ENCODE peak calls at places on chromosome 1, in five cellular contexts. V is GM12878, Q is endothelial cell of umbilical vein, B is HCT116, M is H1. R is an unnamed sample.

GRCh38 chr1:24714859-24715520 is 30.3 kb upstream of the CLIC4 start:
- DNase-seq in V (no peak), Q (no peak), B (no peak), M (no peak), R (peak)

GRCh38 chr1:60672435-60672834 is 409.9 kb upstream of the NFIA start:
- DNase-seq in V (no peak), Q (no peak), B (no peak), M (no peak), R (no peak)

GRCh38 chr1:22808846-22809501 is 98.3 kb downstream of the EPHB2 start:
- DNase-seq in V (no peak), Q (no peak), B (no peak), M (no peak), R (peak)

GRCh38 chr1:46302091-46303037 is 1.1 kb downstream of the LRRC41 start:
- DNase-seq in V (no peak), Q (peak), B (no peak), M (peak), R (peak)

GRCh38 chr1:209651148-209651547 is 1.1 kb downstream of the LAMB3 start:
- DNase-seq in V (no peak), Q (peak), B (peak), M (no peak), R (peak)

GRCh38 chr1:36658838-36659237 is 176.1 kb upstream of the CSF3R start:
- DNase-seq in V (no peak), Q (no peak), B (no peak), M (no peak), R (no peak)

GRCh38 chr1:94045465-94046056 is 75.4 kb downstream of the ABCA4 start:
- DNase-seq in V (no peak), Q (peak), B (peak), M (peak), R (peak)

GRCh38 chr1:62429581-62429980 is 7.3 kb upstream of the USP1 start:
- DNase-seq in V (no peak), Q (no peak), B (no peak), M (no peak), R (no peak)

GRCh38 chr1:55212349-55213028 is 2.7 kb downstream of the USP24 start:
- DNase-seq in V (no peak), Q (no peak), B (no peak), M (no peak), R (no peak)

GRCh38 chr1:94873520-94874351 is 53.2 kb downstream of the CNN3 start:
- DNase-seq in V (no peak), Q (no peak), B (no peak), M (no peak), R (peak)

GRCh38 chr1:31013187-31013864 is 52.2 kb downstream of the PUM1 start:
- DNase-seq in V (no peak), Q (peak), B (no peak), M (no peak), R (peak)

GRCh38 chr1:206723500-206724472 is 39.1 kb downstream of the MAPKAPK2 start:
- DNase-seq in V (no peak), Q (no peak), B (no peak), M (no peak), R (peak)

GRCh38 chr1:2571348-2571747 is 15.2 kb downstream of the TNFRSF14 start:
- DNase-seq in V (no peak), Q (no peak), B (no peak), M (no peak), R (no peak)

GRCh38 chr1:231899713-231900112 is 273.1 kb downstream of the DISC1 start:
- DNase-seq in V (no peak), Q (no peak), B (no peak), M (no peak), R (no peak)
- TF ChIP-seq POLR2A in V (no peak), Q (no peak), B (no peak), M (no peak), R (no peak)

GRCh38 chr1:91876040-91876470 is 9.9 kb downstream of the TGFBR3 start:
- DNase-seq in V (peak), Q (no peak), B (no peak), M (no peak), R (no peak)

GRCh38 chr1:91871994-91872393 is 14.0 kb downstream of the TGFBR3 start:
- DNase-seq in V (no peak), Q (peak), B (no peak), M (no peak), R (peak)

GRCh38 chr1:91870322-91870721 is 15.6 kb downstream of the TGFBR3 start:
- DNase-seq in V (no peak), Q (no peak), B (no peak), M (no peak), R (no peak)

GRCh38 chr1:91874167-91874566 is 11.8 kb downstream of the TGFBR3 start:
- DNase-seq in V (no peak), Q (no peak), B (no peak), M (no peak), R (no peak)

GRCh38 chr1:91872560-91873081 is 13.3 kb downstream of the TGFBR3 start:
- DNase-seq in V (no peak), Q (no peak), B (no peak), M (no peak), R (no peak)
- H2AFZ ChIP-seq in V (no peak), Q (no peak), B (no peak), M (peak), R (no peak)

DNA sequence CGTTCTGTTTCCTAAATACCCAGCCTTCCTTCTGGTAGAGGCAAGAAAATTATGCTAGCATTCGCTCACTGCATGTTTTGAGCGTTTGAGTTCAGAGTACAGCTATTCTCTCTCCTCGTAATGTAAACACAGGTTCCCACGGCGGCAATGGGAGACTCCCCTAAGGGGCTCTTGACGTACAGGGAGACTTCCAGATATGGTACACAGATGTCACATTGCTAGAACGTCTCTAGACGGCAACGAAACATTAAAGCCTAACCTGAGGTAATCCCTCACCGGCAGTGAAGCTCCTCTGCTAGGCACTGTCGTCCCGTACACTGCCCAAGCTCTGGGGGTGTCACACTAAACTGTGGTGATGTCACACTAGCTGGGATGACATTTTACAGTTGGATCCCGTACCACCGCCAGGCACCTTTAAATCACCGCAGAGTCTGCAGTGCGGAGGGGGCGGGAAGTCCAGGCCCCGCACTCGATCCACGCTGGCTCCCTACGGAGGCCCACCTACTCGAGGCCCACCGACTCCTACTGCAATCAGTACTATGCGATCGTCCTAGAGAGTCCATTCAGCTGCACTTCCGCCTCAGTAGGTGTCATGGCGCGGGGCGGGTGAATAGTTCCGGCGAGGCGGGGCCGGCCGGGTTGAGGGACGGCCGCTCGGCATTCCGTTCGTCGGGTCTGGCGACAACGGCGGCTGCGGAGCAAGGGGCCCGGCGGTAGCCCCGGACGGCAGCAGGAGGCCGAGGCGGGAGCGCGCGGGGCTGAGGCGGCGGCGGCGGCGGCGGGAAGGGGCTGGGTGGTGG is at the start of gene HIPK1:
- DNase-seq in V (peak), Q (peak), B (peak), M (peak), R (peak)
- TF ChIP-seq POLR2A in V (peak), Q (peak), B (peak), M (no peak), R (peak)

DNA sequence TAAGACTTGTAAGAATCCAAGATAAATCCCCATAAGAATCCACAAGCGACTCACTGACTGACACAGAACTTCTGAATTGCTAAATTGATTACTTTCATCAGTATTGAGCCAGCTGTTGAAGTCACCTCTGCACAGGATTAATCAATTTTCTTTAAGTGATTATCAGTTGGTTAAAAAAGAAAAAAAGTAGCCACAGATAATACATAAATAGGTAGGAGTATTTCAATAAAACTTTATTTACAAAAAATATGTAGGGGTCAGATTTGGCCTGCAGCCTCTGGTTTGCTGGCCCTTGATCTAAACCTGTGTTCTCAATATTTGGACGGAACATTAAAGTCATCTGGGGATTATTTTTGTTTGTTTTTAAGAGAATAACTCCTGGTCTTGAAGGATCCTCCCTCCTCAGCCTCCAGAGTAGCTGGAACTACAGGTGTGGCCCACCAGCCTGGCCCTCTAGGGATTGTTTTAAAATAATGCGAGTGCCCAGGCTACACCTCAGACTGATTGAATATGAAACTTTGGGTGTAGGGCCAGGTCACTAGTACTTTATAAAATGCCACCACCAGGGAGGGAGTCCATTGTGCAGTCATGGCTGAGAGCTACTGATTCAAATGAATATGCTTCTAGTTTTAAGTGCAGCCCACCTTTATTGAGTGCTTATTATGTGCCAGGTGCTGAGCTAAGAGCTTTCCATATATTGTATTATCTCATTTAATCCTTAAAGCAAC is 6.8 kb upstream of the TMEM183A start:
- DNase-seq in V (no peak), Q (no peak), B (no peak), M (no peak), R (no peak)
- H2AFZ ChIP-seq in V (peak), Q (no peak), B (peak), M (no peak), R (no peak)

DNA sequence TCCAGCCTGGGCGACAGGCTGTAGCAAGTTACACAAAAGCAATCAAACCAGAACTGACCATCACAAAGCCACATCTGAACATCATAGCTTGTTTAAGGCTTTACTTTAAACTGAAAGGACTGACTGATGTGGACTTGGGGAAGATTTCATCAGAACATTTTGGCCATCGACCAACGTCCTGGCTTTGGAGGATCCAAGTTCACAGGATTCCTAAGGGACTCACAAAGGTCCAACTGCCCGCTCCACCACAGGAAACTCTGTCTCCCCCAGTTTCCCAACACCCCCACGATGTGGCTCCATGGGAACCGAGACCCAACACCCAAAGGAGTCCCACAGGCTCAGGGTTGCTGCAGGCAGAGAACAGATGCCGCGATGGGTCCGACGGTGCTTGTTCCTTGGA is 9.3 kb downstream of the SSU72 start:
- DNase-seq in V (no peak), Q (no peak), B (no peak), M (no peak), R (no peak)
- TF ChIP-seq POLR2A in V (no peak), Q (no peak), B (no peak), M (no peak), R (no peak)

DNA sequence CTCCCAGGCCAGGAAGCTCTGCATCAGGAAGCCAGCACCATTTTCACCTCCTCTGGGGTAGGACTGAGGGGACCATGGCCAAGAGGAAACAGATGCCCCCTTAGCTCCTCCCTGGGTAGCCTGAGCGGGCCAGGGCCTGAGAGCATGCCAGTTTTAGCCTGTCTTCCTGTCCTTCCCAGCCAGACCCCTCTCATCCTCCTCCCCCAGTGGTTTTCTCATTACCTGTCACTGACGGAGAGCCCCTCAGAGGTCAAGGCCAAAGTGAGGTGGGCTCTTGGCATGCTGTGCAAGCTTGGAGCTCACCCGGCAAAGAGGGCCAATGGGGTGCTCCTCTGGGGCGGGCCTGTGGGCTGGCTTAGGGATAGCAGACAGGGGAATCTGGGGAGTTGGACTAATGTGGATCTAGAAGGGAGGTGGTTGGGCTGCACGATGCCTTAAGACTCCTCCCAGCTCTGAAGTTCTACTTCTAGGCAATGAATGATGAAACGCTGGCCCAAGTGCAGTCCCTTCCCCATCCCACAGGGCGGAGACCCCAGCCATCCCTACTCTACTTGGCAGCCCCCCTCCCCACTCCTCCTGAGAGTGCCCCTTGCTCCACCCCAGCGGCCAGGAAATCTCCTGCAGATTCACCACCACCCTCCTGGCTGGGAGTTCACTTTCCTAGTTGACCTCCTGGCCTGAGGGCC is 9.5 kb upstream of the LMNA start:
- DNase-seq in V (no peak), Q (peak), B (no peak), M (no peak), R (peak)
- H2AFZ ChIP-seq in V (peak), Q (no peak), B (no peak), M (no peak), R (peak)

GRCh38 chr1:28914228-28915035 is at the start of gene EPB41:
- DNase-seq in V (peak), Q (peak), B (peak), M (peak), R (peak)
- TF ChIP-seq POLR2A in V (peak), Q (no peak), B (no peak), M (peak), R (no peak)

GRCh38 chr1:167713330-167714081 is 8.3 kb upstream of the MPZL1 start:
- DNase-seq in V (no peak), Q (peak), B (no peak), M (peak), R (peak)

GRCh38 chr1:167715653-167716302 is 6.0 kb upstream of the MPZL1 start:
- DNase-seq in V (no peak), Q (peak), B (no peak), M (no peak), R (peak)

GRCh38 chr1:167711797-167712196 is 10.0 kb upstream of the MPZL1 start:
- DNase-seq in V (no peak), Q (no peak), B (no peak), M (no peak), R (no peak)

GRCh38 chr1:167714851-167715652 is 6.7 kb upstream of the MPZL1 start:
- DNase-seq in V (peak), Q (peak), B (peak), M (peak), R (peak)

DNA sequence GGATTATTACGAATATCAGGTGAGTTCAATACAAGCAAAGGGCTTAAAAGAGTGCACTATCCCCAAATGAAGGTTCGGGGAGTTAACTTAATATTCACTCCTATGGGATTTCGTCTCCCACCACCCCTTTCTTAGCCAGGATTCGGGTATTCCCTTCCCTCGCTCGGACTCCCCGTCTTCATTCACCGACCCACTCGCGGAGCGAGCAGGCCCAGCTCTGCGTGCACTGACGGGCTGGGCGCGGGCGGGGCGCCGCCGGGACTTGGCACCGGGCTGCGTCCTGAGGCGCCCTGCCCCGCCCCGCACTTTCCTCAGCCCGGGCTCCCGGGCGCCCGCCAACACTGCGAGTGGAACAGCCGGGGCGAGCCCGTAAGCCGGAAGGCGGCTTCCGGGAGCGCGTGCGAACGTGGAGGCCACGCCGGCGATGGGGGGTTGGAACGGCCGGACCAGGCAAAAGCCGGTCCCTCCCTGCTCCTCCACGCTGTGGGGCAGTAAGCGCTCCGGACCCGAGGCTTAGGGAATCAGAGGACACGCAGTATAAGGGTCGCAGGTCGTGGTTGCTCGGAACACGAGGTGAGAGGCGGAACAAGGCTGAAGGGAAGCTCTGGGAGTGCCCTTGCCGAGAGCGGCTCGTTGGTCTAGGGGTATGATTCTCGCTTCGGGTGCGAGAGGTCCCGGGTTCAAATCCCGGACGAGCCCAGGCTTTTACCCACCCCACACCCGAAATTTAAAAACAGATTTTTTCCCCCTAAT is 7.5 kb upstream of the MPZL1 start:
- DNase-seq in V (peak), Q (peak), B (peak), M (peak), R (no peak)
- H2AFZ ChIP-seq in V (peak), Q (peak), B (peak), M (peak), R (peak)

DNA sequence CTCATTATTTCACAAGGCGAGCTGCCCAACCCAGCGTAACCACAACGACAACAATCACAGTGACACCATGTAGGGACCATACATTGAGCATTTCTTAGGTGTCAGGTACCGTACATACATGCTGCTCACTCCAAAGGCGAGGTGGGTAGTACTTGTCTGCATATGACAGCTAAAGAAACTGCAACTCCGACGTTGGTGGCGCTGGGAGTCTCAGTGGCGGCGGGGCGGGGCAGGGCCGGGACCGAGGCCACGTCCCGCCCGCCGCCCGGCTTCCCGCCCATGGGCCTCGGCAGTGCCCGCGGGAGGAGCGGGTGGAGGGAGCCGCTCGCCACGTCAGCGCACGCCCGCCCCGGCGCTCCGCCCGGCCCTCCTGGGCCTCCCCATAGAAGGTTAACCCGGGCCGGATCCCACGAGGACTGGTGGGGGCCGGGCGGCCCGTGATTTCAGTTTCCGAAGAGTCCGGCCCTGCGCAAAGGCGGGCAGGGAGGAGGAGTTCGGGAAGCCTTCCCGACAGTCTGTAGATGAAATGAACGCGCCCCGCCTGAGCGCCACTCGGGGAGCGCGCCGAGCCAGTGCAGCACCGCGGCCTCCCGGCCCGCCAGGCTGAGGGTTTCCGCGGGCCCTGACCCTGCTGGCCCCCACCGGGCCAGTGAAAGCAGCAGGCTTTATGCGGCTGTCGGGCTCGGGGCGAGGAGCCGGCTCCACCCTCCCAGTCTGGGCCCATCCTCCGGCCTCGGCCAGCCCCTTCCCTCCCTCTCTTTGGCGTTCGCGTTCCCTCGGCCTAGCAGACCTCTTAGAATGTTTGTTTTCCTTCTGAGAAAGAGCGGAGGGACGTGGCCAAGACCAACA is 119.8 kb upstream of the JUN start:
- DNase-seq in V (peak), Q (peak), B (peak), M (peak), R (peak)
- TF ChIP-seq POLR2A in V (peak), Q (peak), B (peak), M (no peak), R (peak)

R was measured in IMR-90.